ENCODE peak calls at places on chromosome 13, in five cellular contexts. G is neural progenitor cell, C is hepatocyte, U is GM23338, P is PC-3. T is an unnamed sample.

GRCh38 chr13:98239156-98240076 is 62.3 kb upstream of the RNF113B start:
- DNase-seq in G (no peak), C (peak; percentile 42), U (peak; percentile 59), P (no peak), T (no peak)

GRCh38 chr13:33999830-34000605 is 182.1 kb downstream of the RFC3 start:
- DNase-seq in G (no peak), C (no peak), U (no peak), P (peak; percentile 77), T (no peak)

GRCh38 chr13:86810385-86810784 is 860.8 kb upstream of the SLITRK5 start:
- DNase-seq in G (no peak), C (no peak), U (no peak), P (no peak), T (no peak)

GRCh38 chr13:33518442-33518841 is 232.9 kb upstream of the STARD13 start:
- DNase-seq in G (no peak), C (no peak), U (no peak), P (no peak), T (no peak)

GRCh38 chr13:32548837-32549236 is 10.2 kb upstream of the N4BP2L2 start:
- DNase-seq in G (no peak), C (no peak), U (no peak), P (no peak), T (no peak)

GRCh38 chr13:25732146-25732865 is 319.5 kb downstream of the SHISA2 start:
- DNase-seq in G (no peak), C (no peak), U (no peak), P (no peak), T (no peak)

GRCh38 chr13:100666124-100666523 is 8.5 kb downstream of the TMTC4 start:
- DNase-seq in G (no peak), C (peak; percentile 22), U (no peak), P (no peak), T (no peak)

GRCh38 chr13:99636306-99636705 is 135.0 kb downstream of the TM9SF2 start:
- DNase-seq in G (no peak), C (no peak), U (no peak), P (no peak), T (no peak)

GRCh38 chr13:34708914-34709313 is 233.2 kb upstream of the NBEA start:
- DNase-seq in G (no peak), C (no peak), U (no peak), P (peak; percentile 13), T (no peak)

GRCh38 chr13:38530492-38530891 is 156.4 kb upstream of the FREM2 start:
- DNase-seq in G (no peak), C (peak; percentile 15), U (peak; percentile 24), P (peak; percentile 33), T (no peak)

GRCh38 chr13:23876265-23876664 is 12.9 kb downstream of the MIPEP start:
- DNase-seq in G (peak; percentile 24), C (peak; percentile 39), U (peak; percentile 46), P (peak; percentile 47), T (no peak)

GRCh38 chr13:98353750-98354149 is 176.7 kb upstream of the RNF113B start:
- DNase-seq in G (no peak), C (no peak), U (no peak), P (no peak), T (no peak)

DNA sequence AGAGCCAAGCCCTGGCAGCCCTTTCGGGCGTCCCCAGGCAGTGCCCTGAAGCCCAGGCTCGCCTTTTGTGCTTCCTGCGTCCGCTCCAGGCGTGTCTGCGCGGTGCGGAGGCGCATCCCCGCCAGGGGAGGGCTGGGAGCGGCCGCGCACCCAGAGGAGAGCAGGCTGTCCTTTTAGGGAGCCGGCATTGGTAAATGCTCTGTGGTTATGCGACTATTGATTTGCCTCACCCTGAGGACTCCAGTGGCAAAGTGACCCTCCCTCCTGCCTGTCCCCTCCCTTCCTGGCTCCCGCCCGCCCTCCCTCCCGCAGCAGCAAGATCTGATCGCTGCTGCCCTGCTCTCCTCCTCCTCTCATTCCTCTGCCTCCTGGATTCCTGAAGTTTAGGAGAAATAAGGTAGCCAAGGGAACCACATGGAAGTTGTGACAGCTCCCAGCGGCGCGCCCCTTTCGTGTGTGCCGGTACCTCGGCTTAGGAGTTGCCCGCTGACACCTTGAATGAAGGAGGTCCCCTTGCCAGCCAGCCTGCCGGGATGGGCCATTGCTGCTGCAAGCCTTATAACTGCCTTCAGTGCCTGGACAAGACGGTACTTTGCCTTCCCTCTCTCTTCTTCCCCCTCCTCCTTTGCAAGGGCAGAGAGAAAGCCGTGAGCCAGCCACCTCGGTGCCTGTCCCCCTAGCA is 167.0 kb downstream of the SLC7A1 start:
- DNase-seq in G (peak; percentile 71), C (peak; percentile 20), U (peak; percentile 87), P (no peak), T (no peak)
- TF ChIP-seq EZH2 in G (peak; percentile 1), C (peak; percentile 43), U (no peak), P (no peak), T (no peak)

GRCh38 chr13:80923907-80924306 is 583.0 kb upstream of the SPRY2 start:
- DNase-seq in G (peak; percentile 36), C (no peak), U (peak; percentile 8), P (no peak), T (no peak)
- TF ChIP-seq CTCF in G (peak; percentile 51), C (peak; percentile 42), U (peak; percentile 44), P (peak; percentile 27), T (no peak)

GRCh38 chr13:53782400-53783030 is 753.9 kb downstream of the OLFM4 start:
- DNase-seq in G (peak; percentile 78), C (peak; percentile 83), U (peak; percentile 84), P (peak; percentile 67), T (peak; percentile 66)
- TF ChIP-seq EZH2phosphoT487 in G (no peak), C (no peak), U (no peak), P (no peak), T (no peak)

GRCh38 chr13:111115841-111116500 is 861 bp downstream of the ARHGEF7 start:
- DNase-seq in G (peak; percentile 75), C (peak; percentile 71), U (peak; percentile 52), P (peak; percentile 42), T (no peak)
- TF ChIP-seq EZH2 in G (peak; percentile 29), C (peak; percentile 21), U (peak; percentile 32), P (peak; percentile 37), T (no peak)

GRCh38 chr13:36815069-36815468 is 4.0 kb upstream of the RFXAP start:
- DNase-seq in G (no peak), C (no peak), U (peak; percentile 51), P (peak; percentile 36), T (no peak)
- TF ChIP-seq CTCF in G (peak; percentile 34), C (peak; percentile 14), U (peak; percentile 58), P (peak; percentile 46), T (peak; percentile 25)

GRCh38 chr13:108069521-108070210 is 145.7 kb downstream of the LIG4 start:
- DNase-seq in G (no peak), C (no peak), U (no peak), P (no peak), T (no peak)

GRCh38 chr13:108070925-108071324 is 144.4 kb downstream of the LIG4 start:
- DNase-seq in G (peak; percentile 30), C (no peak), U (peak; percentile 18), P (no peak), T (no peak)

GRCh38 chr13:108070491-108070890 is 144.8 kb downstream of the LIG4 start:
- DNase-seq in G (no peak), C (peak; percentile 58), U (no peak), P (no peak), T (no peak)
- TF ChIP-seq EZH2phosphoT487 in G (no peak), C (no peak), U (no peak), P (no peak), T (no peak)